ENCODE peak calls at places on chromosomes 7 and 10, in nine cellular contexts. One of them, this sample, is unnamed.

GRCh38 chr7:134502463-134502862 is 24.9 kb upstream of the AKR1B10 start:
- DNase-seq in ureter: peak; percentile 61
- DNase-seq in GM12865: no peak
- DNase-seq in anterior cingulate cortex: no peak
- DNase-seq in mesothelial cell of epicardium: no peak
- DNase-seq in AML-193: peak; percentile 66
- DNase-seq in stimulated activated CD4-positive, alpha-beta T cell treated with anti-CD3 and anti-CD28 coated beads, Interleukin-12 subunit alpha, Interleukin-12 subunit beta, amount 100 ng/mL, for 48 hours: no peak
- DNase-seq in colonic mucosa: peak; percentile 37
- DNase-seq in NCI-H2029: no peak
- DNase-seq in this sample: no peak

GRCh38 chr10:8130973-8131911 is 76.8 kb downstream of the GATA3 start:
- DNase-seq in GM12865: peak; percentile 83
- DNase-seq in AML-193: peak; percentile 24
- DNase-seq in stimulated activated CD4-positive, alpha-beta T cell treated with anti-CD3 and anti-CD28 coated beads, Interleukin-12 subunit alpha, Interleukin-12 subunit beta, amount 100 ng/mL, for 48 hours: peak; percentile 43
- DNase-seq in colonic mucosa: no peak
- DNase-seq in anterior cingulate cortex: no peak
- DNase-seq in NCI-H2029: no peak
- DNase-seq in ureter: no peak
- DNase-seq in mesothelial cell of epicardium: no peak
- DNase-seq in this sample: no peak

GRCh38 chr10:3126741-3127342 is 45.7 kb downstream of the PITRM1 start:
- DNase-seq in NCI-H2029: peak; percentile 90
- DNase-seq in colonic mucosa: no peak
- DNase-seq in stimulated activated CD4-positive, alpha-beta T cell treated with anti-CD3 and anti-CD28 coated beads, Interleukin-12 subunit alpha, Interleukin-12 subunit beta, amount 100 ng/mL, for 48 hours: no peak
- DNase-seq in ureter: peak; percentile 67
- DNase-seq in anterior cingulate cortex: no peak
- DNase-seq in GM12865: no peak
- DNase-seq in AML-193: no peak
- DNase-seq in mesothelial cell of epicardium: no peak
- DNase-seq in this sample: no peak

GRCh38 chr10:72106154-72106849 is 18.0 kb upstream of the SPOCK2 start:
- DNase-seq in AML-193: no peak
- DNase-seq in GM12865: no peak
- DNase-seq in anterior cingulate cortex: no peak
- DNase-seq in mesothelial cell of epicardium: no peak
- DNase-seq in stimulated activated CD4-positive, alpha-beta T cell treated with anti-CD3 and anti-CD28 coated beads, Interleukin-12 subunit alpha, Interleukin-12 subunit beta, amount 100 ng/mL, for 48 hours: no peak
- DNase-seq in colonic mucosa: no peak
- DNase-seq in ureter: no peak
- DNase-seq in NCI-H2029: no peak
- DNase-seq in this sample: no peak

GRCh38 chr7:132577206-132578049 is 1.2 kb upstream of the PLXNA4 start:
- DNase-seq in ureter: peak; percentile 74
- DNase-seq in mesothelial cell of epicardium: peak; percentile 62
- DNase-seq in stimulated activated CD4-positive, alpha-beta T cell treated with anti-CD3 and anti-CD28 coated beads, Interleukin-12 subunit alpha, Interleukin-12 subunit beta, amount 100 ng/mL, for 48 hours: no peak
- DNase-seq in NCI-H2029: peak; percentile 44
- DNase-seq in colonic mucosa: peak; percentile 44
- DNase-seq in GM12865: no peak
- DNase-seq in AML-193: no peak
- DNase-seq in anterior cingulate cortex: peak; percentile 81
- DNase-seq in this sample: no peak

GRCh38 chr10:36171546-36171945 is 529.5 kb upstream of the FZD8 start:
- DNase-seq in mesothelial cell of epicardium: no peak
- DNase-seq in NCI-H2029: no peak
- DNase-seq in GM12865: no peak
- DNase-seq in AML-193: no peak
- DNase-seq in ureter: no peak
- DNase-seq in colonic mucosa: no peak
- DNase-seq in anterior cingulate cortex: no peak
- DNase-seq in stimulated activated CD4-positive, alpha-beta T cell treated with anti-CD3 and anti-CD28 coated beads, Interleukin-12 subunit alpha, Interleukin-12 subunit beta, amount 100 ng/mL, for 48 hours: no peak
- DNase-seq in this sample: no peak

GRCh38 chr10:105243381-105243780 is 602.3 kb downstream of the SORCS3 start:
- DNase-seq in mesothelial cell of epicardium: no peak
- DNase-seq in NCI-H2029: no peak
- DNase-seq in anterior cingulate cortex: no peak
- DNase-seq in colonic mucosa: no peak
- DNase-seq in ureter: no peak
- DNase-seq in GM12865: no peak
- DNase-seq in AML-193: no peak
- DNase-seq in stimulated activated CD4-positive, alpha-beta T cell treated with anti-CD3 and anti-CD28 coated beads, Interleukin-12 subunit alpha, Interleukin-12 subunit beta, amount 100 ng/mL, for 48 hours: no peak
- DNase-seq in this sample: no peak

GRCh38 chr7:43141091-43141490 is 28.6 kb downstream of the HECW1 start:
- DNase-seq in stimulated activated CD4-positive, alpha-beta T cell treated with anti-CD3 and anti-CD28 coated beads, Interleukin-12 subunit alpha, Interleukin-12 subunit beta, amount 100 ng/mL, for 48 hours: no peak
- DNase-seq in GM12865: no peak
- DNase-seq in mesothelial cell of epicardium: no peak
- DNase-seq in ureter: no peak
- DNase-seq in anterior cingulate cortex: no peak
- DNase-seq in NCI-H2029: no peak
- DNase-seq in colonic mucosa: no peak
- DNase-seq in AML-193: no peak
- DNase-seq in this sample: no peak

GRCh38 chr7:21587139-21587773 is 44.4 kb downstream of the DNAH11 start:
- DNase-seq in AML-193: no peak
- DNase-seq in anterior cingulate cortex: no peak
- DNase-seq in NCI-H2029: no peak
- DNase-seq in mesothelial cell of epicardium: no peak
- DNase-seq in stimulated activated CD4-positive, alpha-beta T cell treated with anti-CD3 and anti-CD28 coated beads, Interleukin-12 subunit alpha, Interleukin-12 subunit beta, amount 100 ng/mL, for 48 hours: no peak
- DNase-seq in GM12865: peak; percentile 4
- DNase-seq in ureter: no peak
- DNase-seq in colonic mucosa: no peak
- DNase-seq in this sample: no peak

GRCh38 chr7:42272793-42273665 is 36.0 kb upstream of the GLI3 start:
- DNase-seq in AML-193: no peak
- DNase-seq in ureter: no peak
- DNase-seq in stimulated activated CD4-positive, alpha-beta T cell treated with anti-CD3 and anti-CD28 coated beads, Interleukin-12 subunit alpha, Interleukin-12 subunit beta, amount 100 ng/mL, for 48 hours: no peak
- DNase-seq in colonic mucosa: no peak
- DNase-seq in GM12865: no peak
- DNase-seq in NCI-H2029: no peak
- DNase-seq in anterior cingulate cortex: no peak
- DNase-seq in mesothelial cell of epicardium: no peak
- DNase-seq in this sample: no peak

GRCh38 chr7:22666732-22667131 is 60.3 kb upstream of the IL6 start:
- DNase-seq in ureter: no peak
- DNase-seq in GM12865: no peak
- DNase-seq in anterior cingulate cortex: no peak
- DNase-seq in AML-193: no peak
- DNase-seq in NCI-H2029: no peak
- DNase-seq in mesothelial cell of epicardium: no peak
- DNase-seq in colonic mucosa: no peak
- DNase-seq in stimulated activated CD4-positive, alpha-beta T cell treated with anti-CD3 and anti-CD28 coated beads, Interleukin-12 subunit alpha, Interleukin-12 subunit beta, amount 100 ng/mL, for 48 hours: no peak
- DNase-seq in this sample: no peak

GRCh38 chr10:103616705-103617361 is 123.3 kb downstream of the NEURL1 start:
- DNase-seq in colonic mucosa: peak; percentile 52
- DNase-seq in mesothelial cell of epicardium: no peak
- DNase-seq in AML-193: peak; percentile 34
- DNase-seq in ureter: peak; percentile 76
- DNase-seq in NCI-H2029: no peak
- DNase-seq in anterior cingulate cortex: no peak
- DNase-seq in GM12865: no peak
- DNase-seq in stimulated activated CD4-positive, alpha-beta T cell treated with anti-CD3 and anti-CD28 coated beads, Interleukin-12 subunit alpha, Interleukin-12 subunit beta, amount 100 ng/mL, for 48 hours: no peak
- DNase-seq in this sample: no peak

GRCh38 chr10:46268076-46268881 is 18.5 kb upstream of the ANTXRL start:
- DNase-seq in AML-193: no peak
- DNase-seq in ureter: no peak
- DNase-seq in stimulated activated CD4-positive, alpha-beta T cell treated with anti-CD3 and anti-CD28 coated beads, Interleukin-12 subunit alpha, Interleukin-12 subunit beta, amount 100 ng/mL, for 48 hours: peak; percentile 46
- DNase-seq in GM12865: peak; percentile 78
- DNase-seq in NCI-H2029: no peak
- DNase-seq in mesothelial cell of epicardium: no peak
- DNase-seq in anterior cingulate cortex: no peak
- DNase-seq in colonic mucosa: peak; percentile 16
- DNase-seq in this sample: no peak

GRCh38 chr7:10662491-10662890 is 311.2 kb upstream of the PHF14 start:
- DNase-seq in colonic mucosa: no peak
- DNase-seq in AML-193: no peak
- DNase-seq in NCI-H2029: no peak
- DNase-seq in stimulated activated CD4-positive, alpha-beta T cell treated with anti-CD3 and anti-CD28 coated beads, Interleukin-12 subunit alpha, Interleukin-12 subunit beta, amount 100 ng/mL, for 48 hours: no peak
- DNase-seq in anterior cingulate cortex: no peak
- DNase-seq in GM12865: no peak
- DNase-seq in ureter: no peak
- DNase-seq in mesothelial cell of epicardium: no peak
- DNase-seq in this sample: no peak

GRCh38 chr10:49322371-49323170 is 23.6 kb downstream of the C10orf71 start:
- DNase-seq in mesothelial cell of epicardium: no peak
- DNase-seq in colonic mucosa: no peak
- DNase-seq in ureter: no peak
- DNase-seq in stimulated activated CD4-positive, alpha-beta T cell treated with anti-CD3 and anti-CD28 coated beads, Interleukin-12 subunit alpha, Interleukin-12 subunit beta, amount 100 ng/mL, for 48 hours: no peak
- DNase-seq in AML-193: no peak
- DNase-seq in anterior cingulate cortex: no peak
- DNase-seq in NCI-H2029: no peak
- DNase-seq in GM12865: no peak
- DNase-seq in this sample: no peak

GRCh38 chr7:55429835-55430499 is 64.8 kb downstream of the LANCL2 start:
- DNase-seq in mesothelial cell of epicardium: no peak
- DNase-seq in colonic mucosa: no peak
- DNase-seq in AML-193: no peak
- DNase-seq in stimulated activated CD4-positive, alpha-beta T cell treated with anti-CD3 and anti-CD28 coated beads, Interleukin-12 subunit alpha, Interleukin-12 subunit beta, amount 100 ng/mL, for 48 hours: no peak
- DNase-seq in ureter: no peak
- DNase-seq in NCI-H2029: no peak
- DNase-seq in GM12865: no peak
- DNase-seq in anterior cingulate cortex: no peak
- DNase-seq in this sample: no peak

GRCh38 chr10:25818751-25819150 is 115.3 kb upstream of the MYO3A start:
- DNase-seq in NCI-H2029: no peak
- DNase-seq in mesothelial cell of epicardium: no peak
- DNase-seq in stimulated activated CD4-positive, alpha-beta T cell treated with anti-CD3 and anti-CD28 coated beads, Interleukin-12 subunit alpha, Interleukin-12 subunit beta, amount 100 ng/mL, for 48 hours: no peak
- DNase-seq in ureter: no peak
- DNase-seq in anterior cingulate cortex: no peak
- DNase-seq in AML-193: no peak
- DNase-seq in GM12865: no peak
- DNase-seq in colonic mucosa: no peak
- DNase-seq in this sample: no peak

GRCh38 chr10:97095701-97096300 is 90.0 kb downstream of the SLIT1 start:
- DNase-seq in anterior cingulate cortex: no peak
- DNase-seq in stimulated activated CD4-positive, alpha-beta T cell treated with anti-CD3 and anti-CD28 coated beads, Interleukin-12 subunit alpha, Interleukin-12 subunit beta, amount 100 ng/mL, for 48 hours: no peak
- DNase-seq in mesothelial cell of epicardium: no peak
- DNase-seq in ureter: no peak
- DNase-seq in AML-193: no peak
- DNase-seq in colonic mucosa: no peak
- DNase-seq in NCI-H2029: no peak
- DNase-seq in GM12865: no peak
- DNase-seq in this sample: no peak

GRCh38 chr7:21261627-21262564 is 166.0 kb upstream of the SP4 start:
- DNase-seq in mesothelial cell of epicardium: no peak
- DNase-seq in GM12865: peak; percentile 83
- DNase-seq in anterior cingulate cortex: no peak
- DNase-seq in ureter: no peak
- DNase-seq in NCI-H2029: peak; percentile 4
- DNase-seq in stimulated activated CD4-positive, alpha-beta T cell treated with anti-CD3 and anti-CD28 coated beads, Interleukin-12 subunit alpha, Interleukin-12 subunit beta, amount 100 ng/mL, for 48 hours: peak; percentile 30
- DNase-seq in AML-193: peak; percentile 19
- DNase-seq in colonic mucosa: peak; percentile 19
- DNase-seq in this sample: peak; percentile 5

GRCh38 chr7:114700267-114700666 is 221.6 kb upstream of the MDFIC start:
- DNase-seq in mesothelial cell of epicardium: no peak
- DNase-seq in AML-193: no peak
- DNase-seq in colonic mucosa: no peak
- DNase-seq in NCI-H2029: no peak
- DNase-seq in ureter: no peak
- DNase-seq in stimulated activated CD4-positive, alpha-beta T cell treated with anti-CD3 and anti-CD28 coated beads, Interleukin-12 subunit alpha, Interleukin-12 subunit beta, amount 100 ng/mL, for 48 hours: no peak
- DNase-seq in anterior cingulate cortex: no peak
- DNase-seq in GM12865: no peak
- DNase-seq in this sample: no peak

GRCh38 chr7:131529617-131530016 is 26.8 kb downstream of the PODXL start:
- DNase-seq in stimulated activated CD4-positive, alpha-beta T cell treated with anti-CD3 and anti-CD28 coated beads, Interleukin-12 subunit alpha, Interleukin-12 subunit beta, amount 100 ng/mL, for 48 hours: no peak
- DNase-seq in GM12865: no peak
- DNase-seq in AML-193: no peak
- DNase-seq in anterior cingulate cortex: no peak
- DNase-seq in mesothelial cell of epicardium: no peak
- DNase-seq in colonic mucosa: no peak
- DNase-seq in NCI-H2029: no peak
- DNase-seq in ureter: no peak
- DNase-seq in this sample: no peak

GRCh38 chr10:62811159-62811875 is 4.8 kb downstream of the EGR2 start:
- DNase-seq in colonic mucosa: no peak
- DNase-seq in AML-193: no peak
- DNase-seq in GM12865: peak; percentile 91
- DNase-seq in mesothelial cell of epicardium: no peak
- DNase-seq in anterior cingulate cortex: no peak
- DNase-seq in stimulated activated CD4-positive, alpha-beta T cell treated with anti-CD3 and anti-CD28 coated beads, Interleukin-12 subunit alpha, Interleukin-12 subunit beta, amount 100 ng/mL, for 48 hours: peak; percentile 77
- DNase-seq in NCI-H2029: no peak
- DNase-seq in ureter: no peak
- DNase-seq in this sample: no peak

GRCh38 chr7:147564771-147565476 is 1025.6 kb upstream of the C7orf33 start:
- DNase-seq in colonic mucosa: no peak
- DNase-seq in GM12865: no peak
- DNase-seq in NCI-H2029: no peak
- DNase-seq in stimulated activated CD4-positive, alpha-beta T cell treated with anti-CD3 and anti-CD28 coated beads, Interleukin-12 subunit alpha, Interleukin-12 subunit beta, amount 100 ng/mL, for 48 hours: no peak
- DNase-seq in AML-193: no peak
- DNase-seq in ureter: no peak
- DNase-seq in mesothelial cell of epicardium: no peak
- DNase-seq in anterior cingulate cortex: no peak
- DNase-seq in this sample: no peak

GRCh38 chr7:112022128-112022527 is 184.1 kb downstream of the DOCK4 start:
- DNase-seq in stimulated activated CD4-positive, alpha-beta T cell treated with anti-CD3 and anti-CD28 coated beads, Interleukin-12 subunit alpha, Interleukin-12 subunit beta, amount 100 ng/mL, for 48 hours: no peak
- DNase-seq in colonic mucosa: peak; percentile 45
- DNase-seq in GM12865: no peak
- DNase-seq in anterior cingulate cortex: no peak
- DNase-seq in NCI-H2029: no peak
- DNase-seq in mesothelial cell of epicardium: no peak
- DNase-seq in ureter: no peak
- DNase-seq in AML-193: no peak
- DNase-seq in this sample: no peak

GRCh38 chr7:138911007-138911406 is 70.2 kb downstream of the KIAA1549 start:
- DNase-seq in AML-193: no peak
- DNase-seq in NCI-H2029: no peak
- DNase-seq in colonic mucosa: no peak
- DNase-seq in anterior cingulate cortex: no peak
- DNase-seq in GM12865: no peak
- DNase-seq in ureter: no peak
- DNase-seq in mesothelial cell of epicardium: no peak
- DNase-seq in stimulated activated CD4-positive, alpha-beta T cell treated with anti-CD3 and anti-CD28 coated beads, Interleukin-12 subunit alpha, Interleukin-12 subunit beta, amount 100 ng/mL, for 48 hours: no peak
- DNase-seq in this sample: no peak

GRCh38 chr7:14233026-14233897 is 243.8 kb upstream of the ETV1 start:
- DNase-seq in stimulated activated CD4-positive, alpha-beta T cell treated with anti-CD3 and anti-CD28 coated beads, Interleukin-12 subunit alpha, Interleukin-12 subunit beta, amount 100 ng/mL, for 48 hours: no peak
- DNase-seq in ureter: no peak
- DNase-seq in NCI-H2029: no peak
- DNase-seq in colonic mucosa: peak; percentile 25
- DNase-seq in AML-193: no peak
- DNase-seq in GM12865: no peak
- DNase-seq in mesothelial cell of epicardium: no peak
- DNase-seq in anterior cingulate cortex: no peak
- DNase-seq in this sample: no peak

GRCh38 chr10:74500806-74501205 is 325.6 kb upstream of the KAT6B start:
- DNase-seq in stimulated activated CD4-positive, alpha-beta T cell treated with anti-CD3 and anti-CD28 coated beads, Interleukin-12 subunit alpha, Interleukin-12 subunit beta, amount 100 ng/mL, for 48 hours: no peak
- DNase-seq in mesothelial cell of epicardium: no peak
- DNase-seq in AML-193: no peak
- DNase-seq in GM12865: no peak
- DNase-seq in ureter: no peak
- DNase-seq in anterior cingulate cortex: no peak
- DNase-seq in colonic mucosa: no peak
- DNase-seq in NCI-H2029: no peak
- DNase-seq in this sample: no peak

GRCh38 chr7:139991267-139991666 is 71.5 kb downstream of the PARP12 start:
- DNase-seq in stimulated activated CD4-positive, alpha-beta T cell treated with anti-CD3 and anti-CD28 coated beads, Interleukin-12 subunit alpha, Interleukin-12 subunit beta, amount 100 ng/mL, for 48 hours: no peak
- DNase-seq in mesothelial cell of epicardium: no peak
- DNase-seq in colonic mucosa: no peak
- DNase-seq in NCI-H2029: no peak
- DNase-seq in GM12865: no peak
- DNase-seq in anterior cingulate cortex: no peak
- DNase-seq in ureter: no peak
- DNase-seq in AML-193: no peak
- DNase-seq in this sample: no peak

GRCh38 chr7:46603780-46604725 is 683.0 kb upstream of the IGFBP3 start:
- DNase-seq in mesothelial cell of epicardium: no peak
- DNase-seq in AML-193: no peak
- DNase-seq in anterior cingulate cortex: no peak
- DNase-seq in ureter: peak; percentile 81
- DNase-seq in stimulated activated CD4-positive, alpha-beta T cell treated with anti-CD3 and anti-CD28 coated beads, Interleukin-12 subunit alpha, Interleukin-12 subunit beta, amount 100 ng/mL, for 48 hours: no peak
- DNase-seq in colonic mucosa: peak; percentile 36
- DNase-seq in NCI-H2029: no peak
- DNase-seq in GM12865: no peak
- DNase-seq in this sample: no peak

GRCh38 chr10:120539076-120539475 is 82.0 kb downstream of the PLPP4 start:
- DNase-seq in anterior cingulate cortex: no peak
- DNase-seq in NCI-H2029: no peak
- DNase-seq in AML-193: no peak
- DNase-seq in stimulated activated CD4-positive, alpha-beta T cell treated with anti-CD3 and anti-CD28 coated beads, Interleukin-12 subunit alpha, Interleukin-12 subunit beta, amount 100 ng/mL, for 48 hours: no peak
- DNase-seq in ureter: no peak
- DNase-seq in GM12865: no peak
- DNase-seq in mesothelial cell of epicardium: no peak
- DNase-seq in colonic mucosa: no peak
- DNase-seq in this sample: no peak

GRCh38 chr7:95420996-95421846 is 13.6 kb downstream of the PON2 start:
- DNase-seq in colonic mucosa: no peak
- DNase-seq in anterior cingulate cortex: peak; percentile 12
- DNase-seq in AML-193: no peak
- DNase-seq in ureter: no peak
- DNase-seq in NCI-H2029: peak; percentile 65
- DNase-seq in mesothelial cell of epicardium: no peak
- DNase-seq in stimulated activated CD4-positive, alpha-beta T cell treated with anti-CD3 and anti-CD28 coated beads, Interleukin-12 subunit alpha, Interleukin-12 subunit beta, amount 100 ng/mL, for 48 hours: no peak
- DNase-seq in GM12865: peak; percentile 15
- DNase-seq in this sample: no peak